ENCODE peak calls at places on chromosomes 4 and X, in eight cellular contexts. One of them, this sample, is unnamed.

GRCh38 chr4:151215295-151215694 is 61.7 kb upstream of the PRSS48 start:
- DNase-seq in PC-9: no peak
- DNase-seq in CD8-positive, alpha-beta T cell: no peak
- DNase-seq in brain microvascular endothelial cell: no peak
- DNase-seq in OCI-LY7: no peak
- DNase-seq in transverse colon: no peak
- DNase-seq in PC-3: no peak
- DNase-seq in breast epithelium: no peak
- DNase-seq in this sample: no peak

GRCh38 chr4:25347473-25347872 is 29.6 kb upstream of the ANAPC4 start:
- DNase-seq in OCI-LY7: no peak
- DNase-seq in CD8-positive, alpha-beta T cell: no peak
- DNase-seq in transverse colon: no peak
- DNase-seq in breast epithelium: no peak
- DNase-seq in PC-9: no peak
- DNase-seq in brain microvascular endothelial cell: no peak
- DNase-seq in PC-3: no peak
- DNase-seq in this sample: no peak

GRCh38 chrX:16838202-16839066 is 31.7 kb downstream of the RBBP7 start:
- DNase-seq in PC-9: no peak
- DNase-seq in breast epithelium: no peak
- DNase-seq in transverse colon: peak; percentile 13
- DNase-seq in PC-3: no peak
- DNase-seq in CD8-positive, alpha-beta T cell: no peak
- DNase-seq in brain microvascular endothelial cell: peak; percentile 85
- DNase-seq in OCI-LY7: no peak
- DNase-seq in this sample: no peak

GRCh38 chrX:136597356-136597755 is 50.6 kb upstream of the CD40LG start:
- DNase-seq in CD8-positive, alpha-beta T cell: no peak
- DNase-seq in breast epithelium: no peak
- DNase-seq in OCI-LY7: no peak
- DNase-seq in brain microvascular endothelial cell: no peak
- DNase-seq in PC-3: no peak
- DNase-seq in PC-9: no peak
- DNase-seq in transverse colon: no peak
- DNase-seq in this sample: no peak

GRCh38 chr4:2264481-2265041 is 2.7 kb upstream of the MXD4 start:
- DNase-seq in brain microvascular endothelial cell: no peak
- DNase-seq in PC-9: no peak
- DNase-seq in OCI-LY7: no peak
- DNase-seq in CD8-positive, alpha-beta T cell: no peak
- DNase-seq in breast epithelium: no peak
- DNase-seq in PC-3: no peak
- DNase-seq in transverse colon: no peak
- DNase-seq in this sample: no peak

GRCh38 chrX:119008122-119008744 is 33.8 kb downstream of the LONRF3 start:
- DNase-seq in OCI-LY7: peak; percentile 16
- DNase-seq in PC-3: peak; percentile 42
- DNase-seq in PC-9: no peak
- DNase-seq in transverse colon: peak; percentile 21
- DNase-seq in brain microvascular endothelial cell: peak; percentile 20
- DNase-seq in CD8-positive, alpha-beta T cell: no peak
- DNase-seq in breast epithelium: no peak
- DNase-seq in this sample: no peak

GRCh38 chr4:159010563-159011260 is 92.2 kb upstream of the RAPGEF2 start:
- DNase-seq in OCI-LY7: no peak
- DNase-seq in breast epithelium: peak; percentile 60
- DNase-seq in PC-3: peak; percentile 68
- DNase-seq in CD8-positive, alpha-beta T cell: no peak
- DNase-seq in PC-9: peak; percentile 64
- DNase-seq in transverse colon: peak; percentile 67
- DNase-seq in brain microvascular endothelial cell: no peak
- DNase-seq in this sample: no peak

GRCh38 chr4:186580669-186581068 is 25.3 kb upstream of the MTNR1A start:
- DNase-seq in OCI-LY7: no peak
- DNase-seq in PC-3: no peak
- DNase-seq in CD8-positive, alpha-beta T cell: no peak
- DNase-seq in PC-9: no peak
- DNase-seq in breast epithelium: no peak
- DNase-seq in transverse colon: no peak
- DNase-seq in brain microvascular endothelial cell: no peak
- DNase-seq in this sample: no peak

GRCh38 chrX:19382500-19383145 is 38.9 kb downstream of the PDHA1 start:
- DNase-seq in transverse colon: peak; percentile 52
- DNase-seq in OCI-LY7: peak; percentile 55
- DNase-seq in breast epithelium: no peak
- DNase-seq in CD8-positive, alpha-beta T cell: peak; percentile 66
- DNase-seq in PC-9: peak; percentile 40
- DNase-seq in brain microvascular endothelial cell: peak; percentile 26
- DNase-seq in PC-3: peak; percentile 68
- DNase-seq in this sample: no peak

GRCh38 chr4:175807596-175807995 is 4.5 kb downstream of the GPM6A start:
- DNase-seq in OCI-LY7: no peak
- DNase-seq in transverse colon: no peak
- DNase-seq in PC-9: no peak
- DNase-seq in brain microvascular endothelial cell: no peak
- DNase-seq in CD8-positive, alpha-beta T cell: no peak
- DNase-seq in PC-3: no peak
- DNase-seq in breast epithelium: no peak
- DNase-seq in this sample: no peak

GRCh38 chr4:65983062-65983461 is 312.8 kb upstream of the EPHA5 start:
- DNase-seq in PC-3: no peak
- DNase-seq in brain microvascular endothelial cell: peak; percentile 84
- DNase-seq in CD8-positive, alpha-beta T cell: no peak
- DNase-seq in PC-9: no peak
- DNase-seq in breast epithelium: no peak
- DNase-seq in OCI-LY7: no peak
- DNase-seq in transverse colon: no peak
- DNase-seq in this sample: no peak

GRCh38 chrX:47093248-47093647 is 15.0 kb downstream of the RGN start:
- DNase-seq in CD8-positive, alpha-beta T cell: no peak
- DNase-seq in PC-9: no peak
- DNase-seq in PC-3: peak; percentile 54
- DNase-seq in transverse colon: no peak
- DNase-seq in breast epithelium: no peak
- DNase-seq in brain microvascular endothelial cell: peak; percentile 20
- DNase-seq in OCI-LY7: peak; percentile 52
- DNase-seq in this sample: no peak

GRCh38 chrX:10900585-10901289 is 210.4 kb upstream of the HCCS start:
- DNase-seq in OCI-LY7: no peak
- DNase-seq in brain microvascular endothelial cell: peak; percentile 14
- DNase-seq in CD8-positive, alpha-beta T cell: no peak
- DNase-seq in breast epithelium: no peak
- DNase-seq in PC-3: peak; percentile 84
- DNase-seq in PC-9: no peak
- DNase-seq in transverse colon: no peak
- DNase-seq in this sample: no peak

GRCh38 chrX:150203249-150203647 is 159.9 kb upstream of the MAMLD1 start:
- DNase-seq in transverse colon: no peak
- DNase-seq in breast epithelium: no peak
- DNase-seq in PC-3: no peak
- DNase-seq in OCI-LY7: no peak
- DNase-seq in PC-9: no peak
- DNase-seq in brain microvascular endothelial cell: no peak
- DNase-seq in CD8-positive, alpha-beta T cell: no peak
- DNase-seq in this sample: no peak

GRCh38 chr4:25449688-25450087 is 72.6 kb downstream of the ANAPC4 start:
- DNase-seq in transverse colon: no peak
- DNase-seq in PC-3: no peak
- DNase-seq in CD8-positive, alpha-beta T cell: no peak
- DNase-seq in breast epithelium: no peak
- DNase-seq in brain microvascular endothelial cell: no peak
- DNase-seq in PC-9: no peak
- DNase-seq in OCI-LY7: no peak
- DNase-seq in this sample: no peak

GRCh38 chr4:108237693-108238092 is 69.0 kb upstream of the LEF1 start:
- DNase-seq in transverse colon: no peak
- DNase-seq in brain microvascular endothelial cell: no peak
- DNase-seq in OCI-LY7: no peak
- DNase-seq in PC-9: no peak
- DNase-seq in CD8-positive, alpha-beta T cell: no peak
- DNase-seq in PC-3: no peak
- DNase-seq in breast epithelium: no peak
- DNase-seq in this sample: no peak

GRCh38 chrX:69145714-69146113 is 19.5 kb downstream of the PJA1 start:
- DNase-seq in CD8-positive, alpha-beta T cell: no peak
- DNase-seq in OCI-LY7: no peak
- DNase-seq in transverse colon: no peak
- DNase-seq in PC-9: no peak
- DNase-seq in breast epithelium: no peak
- DNase-seq in brain microvascular endothelial cell: no peak
- DNase-seq in PC-3: no peak
- DNase-seq in this sample: no peak

DNA sequence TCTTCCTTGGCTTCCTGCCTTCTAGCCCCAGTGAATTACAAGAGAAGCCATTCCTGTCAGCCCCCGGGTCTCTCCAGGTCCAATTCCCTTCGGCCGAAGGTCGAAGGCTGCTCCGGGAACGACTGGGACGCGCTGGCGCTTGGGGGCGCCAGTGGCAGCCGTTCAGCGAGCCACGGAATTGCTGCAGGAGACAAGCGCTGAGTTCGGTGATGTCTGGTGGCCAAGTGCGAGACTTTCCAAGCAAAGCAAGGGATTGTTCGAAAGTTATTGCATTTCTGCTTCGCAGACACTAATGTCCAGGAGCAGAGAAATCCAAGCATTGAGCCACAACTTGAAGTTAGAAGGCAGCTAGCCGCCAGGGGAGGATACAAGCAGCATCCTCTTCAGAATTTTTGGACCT is 1.1 kb upstream of the DKK2 start:
- DNase-seq in CD8-positive, alpha-beta T cell: no peak
- DNase-seq in brain microvascular endothelial cell: peak; percentile 28
- DNase-seq in PC-9: no peak
- DNase-seq in OCI-LY7: no peak
- DNase-seq in breast epithelium: no peak
- DNase-seq in PC-3: peak; percentile 4
- DNase-seq in transverse colon: peak; percentile 8
- DNase-seq in this sample: no peak
- TF ChIP-seq CTCF in CD8-positive, alpha-beta T cell: no peak
- TF ChIP-seq CTCF in brain microvascular endothelial cell: peak; percentile 83
- TF ChIP-seq CTCF in PC-9: no peak
- TF ChIP-seq CTCF in OCI-LY7: no peak
- TF ChIP-seq CTCF in breast epithelium: no peak
- TF ChIP-seq CTCF in PC-3: peak; percentile 43
- TF ChIP-seq CTCF in transverse colon: peak; percentile 15
- TF ChIP-seq CTCF in this sample: no peak

GRCh38 chr4:40458109-40458508 is 123.0 kb downstream of the CHRNA9 start:
- DNase-seq in PC-9: peak; percentile 79
- DNase-seq in brain microvascular endothelial cell: no peak
- DNase-seq in CD8-positive, alpha-beta T cell: no peak
- DNase-seq in breast epithelium: no peak
- DNase-seq in transverse colon: no peak
- DNase-seq in PC-3: peak; percentile 31
- DNase-seq in OCI-LY7: no peak
- DNase-seq in this sample: no peak
- H3K4me3 ChIP-seq in PC-9: no peak overlapping the region
- H3K4me3 ChIP-seq in brain microvascular endothelial cell: no peak overlapping the region
- H3K4me3 ChIP-seq in CD8-positive, alpha-beta T cell: no peak overlapping the region
- H3K4me3 ChIP-seq in breast epithelium: no peak overlapping the region
- H3K4me3 ChIP-seq in transverse colon: no peak overlapping the region
- H3K4me3 ChIP-seq in PC-3: no peak overlapping the region
- H3K4me3 ChIP-seq in OCI-LY7: no peak overlapping the region
- H3K4me3 ChIP-seq in this sample: no peak overlapping the region

GRCh38 chrX:115650449-115650848 is 89.5 kb downstream of the PLS3 start:
- DNase-seq in CD8-positive, alpha-beta T cell: no peak
- DNase-seq in breast epithelium: no peak
- DNase-seq in PC-9: no peak
- DNase-seq in OCI-LY7: no peak
- DNase-seq in transverse colon: no peak
- DNase-seq in PC-3: peak; percentile 9
- DNase-seq in brain microvascular endothelial cell: no peak
- DNase-seq in this sample: no peak
- H3K27ac ChIP-seq in CD8-positive, alpha-beta T cell: no peak overlapping the region
- H3K27ac ChIP-seq in breast epithelium: no peak overlapping the region
- H3K27ac ChIP-seq in PC-9: peak overlapping the region; percentile 83
- H3K27ac ChIP-seq in OCI-LY7: no peak overlapping the region
- H3K27ac ChIP-seq in transverse colon: no peak overlapping the region
- H3K27ac ChIP-seq in PC-3: no peak overlapping the region
- H3K27ac ChIP-seq in brain microvascular endothelial cell: peak overlapping the region; percentile 35
- H3K27ac ChIP-seq in this sample: no peak overlapping the region

GRCh38 chr4:155967098-155967497 is 13.4 kb upstream of the CTSO start:
- DNase-seq in PC-3: no peak
- DNase-seq in transverse colon: no peak
- DNase-seq in breast epithelium: no peak
- DNase-seq in PC-9: no peak
- DNase-seq in OCI-LY7: no peak
- DNase-seq in brain microvascular endothelial cell: peak; percentile 29
- DNase-seq in CD8-positive, alpha-beta T cell: no peak
- DNase-seq in this sample: no peak

GRCh38 chr4:155974476-155974749 is 20.7 kb upstream of the CTSO start:
- DNase-seq in transverse colon: no peak
- DNase-seq in OCI-LY7: no peak
- DNase-seq in PC-9: no peak
- DNase-seq in CD8-positive, alpha-beta T cell: no peak
- DNase-seq in breast epithelium: no peak
- DNase-seq in PC-3: no peak
- DNase-seq in brain microvascular endothelial cell: no peak
- DNase-seq in this sample: no peak

GRCh38 chr4:155974957-155975356 is 21.3 kb upstream of the CTSO start:
- DNase-seq in CD8-positive, alpha-beta T cell: no peak
- DNase-seq in PC-3: no peak
- DNase-seq in PC-9: no peak
- DNase-seq in OCI-LY7: no peak
- DNase-seq in brain microvascular endothelial cell: no peak
- DNase-seq in breast epithelium: no peak
- DNase-seq in transverse colon: no peak
- DNase-seq in this sample: no peak

GRCh38 chr4:155973639-155974475 is 20.2 kb upstream of the CTSO start:
- DNase-seq in OCI-LY7: no peak
- DNase-seq in brain microvascular endothelial cell: no peak
- DNase-seq in PC-9: no peak
- DNase-seq in breast epithelium: no peak
- DNase-seq in PC-3: peak; percentile 24
- DNase-seq in transverse colon: no peak
- DNase-seq in CD8-positive, alpha-beta T cell: no peak
- DNase-seq in this sample: no peak

GRCh38 chr4:155972098-155972497 is 18.4 kb upstream of the CTSO start:
- DNase-seq in PC-3: peak; percentile 64
- DNase-seq in OCI-LY7: no peak
- DNase-seq in breast epithelium: no peak
- DNase-seq in PC-9: no peak
- DNase-seq in brain microvascular endothelial cell: peak; percentile 45
- DNase-seq in CD8-positive, alpha-beta T cell: no peak
- DNase-seq in transverse colon: no peak
- DNase-seq in this sample: no peak
- TF ChIP-seq CTCF in PC-3: peak; percentile 79
- TF ChIP-seq CTCF in OCI-LY7: peak; percentile 43
- TF ChIP-seq CTCF in breast epithelium: no peak
- TF ChIP-seq CTCF in PC-9: no peak
- TF ChIP-seq CTCF in brain microvascular endothelial cell: peak; percentile 69
- TF ChIP-seq CTCF in CD8-positive, alpha-beta T cell: no peak
- TF ChIP-seq CTCF in transverse colon: no peak
- TF ChIP-seq CTCF in this sample: no peak